ENCODE peak calls at places on chromosome 3, in seven cellular contexts. Z, L, Y, K, E, X and N are unnamed samples.

GRCh38 chr3:58013973-58014649 is 5.9 kb downstream of the FLNB start:
- DNase-seq in Z (peak; percentile 94), L (no peak), Y (no peak), K (no peak), E (no peak), X (no peak), N (peak; percentile 84)

GRCh38 chr3:128698211-128699011 is 27.6 kb upstream of the RAB7A start:
- DNase-seq in Z (peak; percentile 34), L (no peak), Y (no peak), K (no peak), E (peak; percentile 29), X (no peak), N (peak; percentile 18)

GRCh38 chr3:190585771-190586630 is 72.1 kb downstream of the IL1RAP start:
- DNase-seq in Z (peak; percentile 94), L (no peak), Y (no peak), K (no peak), E (peak; percentile 87), X (peak; percentile 60), N (peak; percentile 93)

GRCh38 chr3:131033480-131034080 is 6.9 kb downstream of the NEK11 start:
- DNase-seq in Z (peak; percentile 27), L (no peak), Y (peak; percentile 62), K (peak; percentile 60), E (peak; percentile 21), X (peak; percentile 36), N (peak; percentile 75)

GRCh38 chr3:122572940-122573412 is 4.5 kb upstream of the PARP15 start:
- DNase-seq in Z (peak; percentile 23), L (no peak), Y (no peak), K (no peak), E (peak; percentile 58), X (no peak), N (peak; percentile 51)

GRCh38 chr3:63199606-63200005 is 78.5 kb upstream of the SYNPR start:
- DNase-seq in Z (no peak), L (no peak), Y (no peak), K (no peak), E (no peak), X (no peak), N (no peak)

GRCh38 chr3:51712511-51712931 is 5.7 kb downstream of the GRM2 start:
- DNase-seq in Z (no peak), L (no peak), Y (no peak), K (no peak), E (no peak), X (no peak), N (no peak)

GRCh38 chr3:194540268-194540937 is 53.6 kb upstream of the ATP13A3 start:
- DNase-seq in Z (no peak), L (peak; percentile 30), Y (no peak), K (no peak), E (no peak), X (no peak), N (peak; percentile 39)

GRCh38 chr3:133973249-133973980 is 56.3 kb downstream of the SLCO2A1 start:
- DNase-seq in Z (no peak), L (no peak), Y (no peak), K (no peak), E (no peak), X (no peak), N (peak; percentile 13)

GRCh38 chr3:46127503-46127902 is 80.6 kb downstream of the CCR1 start:
- DNase-seq in Z (peak; percentile 93), L (no peak), Y (no peak), K (no peak), E (no peak), X (no peak), N (peak; percentile 91)

GRCh38 chr3:129441782-129442181 is 1.8 kb downstream of the IFT122 start:
- DNase-seq in Z (peak; percentile 62), L (peak; percentile 32), Y (peak; percentile 76), K (no peak), E (no peak), X (no peak), N (peak; percentile 85)

GRCh38 chr3:71585126-71585525 is 1.6 kb upstream of the FOXP1 start:
- DNase-seq in Z (peak; percentile 22), L (no peak), Y (no peak), K (no peak), E (peak; percentile 17), X (no peak), N (no peak)